ENCODE peak calls at places on chromosomes 7 and 10, in five cellular contexts. N, W, K, J and O are unnamed samples.

GRCh38 chr10:119516381-119517234 is 25.9 kb downstream of the RGS10 start:
- DNase-seq in N (no peak), W (no peak), K (no peak), J (no peak), O (no peak)

GRCh38 chr10:103911021-103911459 is 6.9 kb downstream of the STN1 start:
- DNase-seq in N (no peak), W (no peak), K (no peak), J (no peak), O (no peak)

GRCh38 chr10:71397340-71398212 is 856 bp downstream of the CDH23 start:
- DNase-seq in N (no peak), W (no peak), K (no peak), J (no peak), O (no peak)

GRCh38 chr7:100553032-100553431 is 14.0 kb downstream of the AGFG2 start:
- DNase-seq in N (no peak), W (no peak), K (no peak), J (no peak), O (no peak)

GRCh38 chr7:97422046-97422445 is 304.5 kb downstream of the SDHAF3 start:
- DNase-seq in N (no peak), W (no peak), K (no peak), J (no peak), O (no peak)

GRCh38 chr10:7035111-7035761 is 375.6 kb downstream of the SFMBT2 start:
- DNase-seq in N (no peak), W (no peak), K (no peak), J (no peak), O (no peak)

GRCh38 chr7:33581239-33581638 is 324.1 kb upstream of the BMPER start:
- DNase-seq in N (no peak), W (no peak), K (no peak), J (no peak), O (no peak)

GRCh38 chr7:106807474-106807873 is 57.6 kb upstream of the PIK3CG start:
- DNase-seq in N (no peak), W (no peak), K (no peak), J (no peak), O (no peak)

GRCh38 chr7:53983505-53983904 is 558.7 kb upstream of the VSTM2A start:
- DNase-seq in N (no peak), W (no peak), K (no peak), J (no peak), O (no peak)

GRCh38 chr7:16463520-16463919 is 2.0 kb downstream of the SOSTDC1 start:
- DNase-seq in N (no peak), W (no peak), K (no peak), J (no peak), O (no peak)

GRCh38 chr10:88702848-88703597 is 3.0 kb upstream of the LIPK start:
- DNase-seq in N (no peak), W (peak; percentile 80), K (peak; percentile 89), J (peak; percentile 35), O (no peak)

GRCh38 chr10:118978316-118978997 is 51.1 kb upstream of the NANOS1 start:
- DNase-seq in N (no peak), W (no peak), K (no peak), J (no peak), O (no peak)

GRCh38 chr10:76550806-76551205 is 1086.8 kb downstream of the KCNMA1 start:
- DNase-seq in N (no peak), W (no peak), K (no peak), J (peak; percentile 39), O (peak; percentile 36)

GRCh38 chr10:78451592-78451991 is 417.9 kb downstream of the RPS24 start:
- DNase-seq in N (no peak), W (peak; percentile 31), K (no peak), J (peak; percentile 16), O (no peak)

GRCh38 chr7:106737202-106737562 is 76.2 kb upstream of the CCDC71L start:
- DNase-seq in N (peak; percentile 72), W (no peak), K (no peak), J (peak; percentile 63), O (peak; percentile 78)

GRCh38 chr7:99141756-99142726 is 1.9 kb downstream of the SMURF1 start:
- DNase-seq in N (peak; percentile 82), W (peak; percentile 84), K (no peak), J (peak; percentile 79), O (peak; percentile 88)

GRCh38 chr10:71074176-71074755 is 138.1 kb upstream of the UNC5B start:
- DNase-seq in N (no peak), W (no peak), K (no peak), J (no peak), O (no peak)

GRCh38 chr10:35005868-35006267 is 84.3 kb downstream of the CUL2 start:
- DNase-seq in N (peak; percentile 99), W (no peak), K (no peak), J (peak; percentile 98), O (no peak)

GRCh38 chr7:136020556-136020955 is 43.4 kb upstream of the MTPN start:
- DNase-seq in N (no peak), W (no peak), K (no peak), J (no peak), O (no peak)

GRCh38 chr10:69413221-69413865 is 3.4 kb downstream of the TACR2 start:
- DNase-seq in N (peak; percentile 90), W (no peak), K (peak; percentile 34), J (peak; percentile 70), O (peak; percentile 93)

GRCh38 chr7:96135241-96135640 is 186.7 kb downstream of the SLC25A13 start:
- DNase-seq in N (no peak), W (no peak), K (no peak), J (no peak), O (no peak)

GRCh38 chr7:23074443-23075244 is 30.9 kb upstream of the KLHL7 start:
- DNase-seq in N (peak; percentile 11), W (no peak), K (no peak), J (peak; percentile 34), O (no peak)

GRCh38 chr10:77357611-77358010 is 280.0 kb downstream of the KCNMA1 start:
- DNase-seq in N (peak; percentile 88), W (no peak), K (no peak), J (peak; percentile 85), O (peak; percentile 79)

GRCh38 chr7:128830231-128831177 is at the start of gene FLNC:
- DNase-seq in N (peak; percentile 88), W (no peak), K (no peak), J (peak; percentile 71), O (peak; percentile 91)

GRCh38 chr7:112888781-112889180 is 98.6 kb upstream of the TMEM168 start:
- DNase-seq in N (no peak), W (no peak), K (no peak), J (no peak), O (peak; percentile 56)

GRCh38 chr10:72276421-72277339 is 3.0 kb downstream of the DDIT4 start:
- DNase-seq in N (peak; percentile 72), W (peak; percentile 68), K (peak; percentile 84), J (peak; percentile 73), O (peak; percentile 82)

GRCh38 chr10:62577666-62578291 is 203.6 kb downstream of the ZNF365 start:
- DNase-seq in N (peak; percentile 88), W (no peak), K (no peak), J (peak; percentile 86), O (peak; percentile 70)

GRCh38 chr7:12291870-12292269 is 80.8 kb downstream of the TMEM106B start:
- DNase-seq in N (peak; percentile 15), W (no peak), K (no peak), J (peak; percentile 1), O (no peak)

GRCh38 chr7:69018200-69018599 is 580.1 kb upstream of the AUTS2 start:
- DNase-seq in N (no peak), W (no peak), K (no peak), J (no peak), O (no peak)

DNA sequence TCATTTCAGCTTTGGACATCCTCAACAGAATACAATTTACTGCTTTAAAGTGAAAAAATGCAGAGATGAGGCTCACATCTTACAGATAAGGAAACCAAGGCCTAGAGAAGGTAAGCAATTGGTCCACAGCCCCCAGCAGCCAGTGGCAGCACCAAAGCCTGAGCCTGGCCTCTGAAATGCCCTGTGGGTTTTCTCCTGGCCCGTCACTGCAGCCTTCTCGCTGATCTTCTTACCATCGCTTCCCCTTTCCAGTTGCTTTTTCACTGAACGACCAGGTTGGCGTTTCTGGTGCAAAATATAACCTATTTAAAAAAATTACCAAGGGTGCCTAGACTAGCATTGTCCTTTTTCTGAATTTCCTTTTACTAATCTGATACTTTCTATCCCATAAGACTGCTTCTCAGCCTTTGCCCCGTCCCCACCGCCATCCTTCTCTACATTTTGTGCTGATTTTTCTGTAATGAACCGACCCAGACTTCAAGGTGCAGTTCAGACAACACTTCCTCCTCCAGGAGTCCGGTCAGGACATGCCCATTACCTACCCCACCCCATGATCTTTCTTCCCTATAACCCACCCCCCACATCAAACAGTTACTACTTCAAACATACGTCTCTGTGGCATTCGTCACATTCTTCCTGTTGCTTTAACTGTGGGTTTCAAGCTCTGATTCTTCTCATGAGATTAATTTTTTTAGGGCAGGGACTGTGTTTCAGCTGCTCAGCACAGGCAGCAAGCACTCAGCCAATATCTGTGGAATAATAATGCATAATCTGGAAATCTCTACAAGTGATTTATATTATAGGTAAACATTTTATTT is 289.4 kb downstream of the DNAJB6 start:
- DNase-seq in N (no peak), W (no peak), K (no peak), J (no peak), O (no peak)
- H3K4me3 ChIP-seq in N (no peak overlapping the region), W (no peak overlapping the region), K (no peak overlapping the region), J (no peak overlapping the region), O (no peak overlapping the region)

GRCh38 chr7:2055956-2056355 is 176.8 kb downstream of the MAD1L1 start:
- DNase-seq in N (no peak), W (no peak), K (no peak), J (no peak), O (no peak)
- H3K9ac ChIP-seq in N (no peak overlapping the region), W (no peak overlapping the region), K (no peak overlapping the region), J (no peak overlapping the region), O (no peak overlapping the region)

DNA sequence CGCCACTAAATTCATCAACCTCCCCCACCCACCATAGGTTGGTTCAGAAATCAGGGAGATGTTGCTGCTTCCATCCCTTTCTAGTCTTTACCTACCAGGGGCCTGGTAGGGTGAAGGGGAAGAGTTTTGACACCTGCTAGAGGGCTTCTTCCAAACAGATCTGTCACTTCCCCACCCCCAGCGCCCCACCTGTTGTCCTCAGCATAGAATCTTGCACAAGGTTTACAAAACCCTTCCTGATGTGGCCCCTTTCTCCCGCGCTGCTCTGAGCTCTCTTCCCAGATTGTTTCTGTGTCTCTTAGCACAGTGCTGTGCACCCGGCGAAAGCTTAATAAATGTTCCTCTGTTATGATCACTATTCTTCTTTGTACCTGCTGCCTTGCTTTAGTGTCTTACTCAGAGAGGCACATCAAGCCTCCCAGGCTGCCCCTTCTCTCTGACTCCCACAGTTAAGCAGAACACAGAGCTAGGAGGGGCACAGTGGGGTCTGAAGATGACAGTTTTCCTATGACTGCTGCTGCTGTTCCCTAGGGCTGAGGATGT is 11.2 kb upstream of the C10orf95 start:
- DNase-seq in N (no peak), W (peak; percentile 34), K (no peak), J (no peak), O (no peak)
- H3K4me3 ChIP-seq in N (peak overlapping the region; percentile 47), W (peak overlapping the region; percentile 8), K (peak overlapping the region; percentile 31), J (no peak overlapping the region), O (no peak overlapping the region)

GRCh38 chr7:107937514-107937913 is 46.5 kb downstream of the DLD start:
- DNase-seq in N (no peak), W (no peak), K (no peak), J (no peak), O (peak; percentile 52)

GRCh38 chr7:107940951-107941350 is 50.0 kb downstream of the DLD start:
- DNase-seq in N (no peak), W (no peak), K (no peak), J (no peak), O (no peak)

GRCh38 chr7:107938448-107939250 is 47.7 kb downstream of the DLD start:
- DNase-seq in N (peak; percentile 67), W (no peak), K (no peak), J (no peak), O (peak; percentile 30)

GRCh38 chr7:107940146-107940489 is 49.1 kb downstream of the DLD start:
- DNase-seq in N (no peak), W (no peak), K (no peak), J (no peak), O (no peak)

GRCh38 chr7:107939472-107940145 is 48.6 kb downstream of the DLD start:
- DNase-seq in N (peak; percentile 94), W (no peak), K (no peak), J (peak; percentile 88), O (peak; percentile 74)
- H3K9ac ChIP-seq in N (peak overlapping the region; percentile 66), W (no peak overlapping the region), K (no peak overlapping the region), J (no peak overlapping the region), O (peak overlapping the region; percentile 67)